ENCODE peak calls at places on chromosome 20, in four cellular contexts. F, O, J and T are unnamed samples.

GRCh38 chr20:52402514-52402913 is 210.9 kb upstream of the ZFP64 start:
- DNase-seq in F (no peak), O (no peak), J (no peak), T (no peak)

GRCh38 chr20:40564997-40565680 is 123.9 kb downstream of the MAFB start:
- DNase-seq in F (no peak), O (peak), J (no peak), T (no peak)

GRCh38 chr20:25291432-25292133 is 43.7 kb downstream of the PYGB start:
- DNase-seq in F (peak), O (peak), J (no peak), T (no peak)

GRCh38 chr20:24502184-24502583 is 32.8 kb downstream of the SYNDIG1 start:
- DNase-seq in F (no peak), O (no peak), J (no peak), T (peak)

GRCh38 chr20:17680128-17680835 is 1.8 kb downstream of the RRBP1 start:
- DNase-seq in F (peak), O (no peak), J (peak), T (no peak)

GRCh38 chr20:31979713-31980426 is 11.9 kb downstream of the XKR7 start:
- DNase-seq in F (no peak), O (no peak), J (no peak), T (no peak)

GRCh38 chr20:61251529-61252393 is at the start of gene CDH4:
- DNase-seq in F (no peak), O (peak), J (no peak), T (no peak)

GRCh38 chr20:58583141-58583540 is 67.9 kb upstream of the APCDD1L start:
- DNase-seq in F (no peak), O (peak), J (no peak), T (no peak)

GRCh38 chr20:1373614-1374013 is 19.2 kb downstream of the FKBP1A start:
- DNase-seq in F (no peak), O (no peak), J (no peak), T (no peak)

DNA sequence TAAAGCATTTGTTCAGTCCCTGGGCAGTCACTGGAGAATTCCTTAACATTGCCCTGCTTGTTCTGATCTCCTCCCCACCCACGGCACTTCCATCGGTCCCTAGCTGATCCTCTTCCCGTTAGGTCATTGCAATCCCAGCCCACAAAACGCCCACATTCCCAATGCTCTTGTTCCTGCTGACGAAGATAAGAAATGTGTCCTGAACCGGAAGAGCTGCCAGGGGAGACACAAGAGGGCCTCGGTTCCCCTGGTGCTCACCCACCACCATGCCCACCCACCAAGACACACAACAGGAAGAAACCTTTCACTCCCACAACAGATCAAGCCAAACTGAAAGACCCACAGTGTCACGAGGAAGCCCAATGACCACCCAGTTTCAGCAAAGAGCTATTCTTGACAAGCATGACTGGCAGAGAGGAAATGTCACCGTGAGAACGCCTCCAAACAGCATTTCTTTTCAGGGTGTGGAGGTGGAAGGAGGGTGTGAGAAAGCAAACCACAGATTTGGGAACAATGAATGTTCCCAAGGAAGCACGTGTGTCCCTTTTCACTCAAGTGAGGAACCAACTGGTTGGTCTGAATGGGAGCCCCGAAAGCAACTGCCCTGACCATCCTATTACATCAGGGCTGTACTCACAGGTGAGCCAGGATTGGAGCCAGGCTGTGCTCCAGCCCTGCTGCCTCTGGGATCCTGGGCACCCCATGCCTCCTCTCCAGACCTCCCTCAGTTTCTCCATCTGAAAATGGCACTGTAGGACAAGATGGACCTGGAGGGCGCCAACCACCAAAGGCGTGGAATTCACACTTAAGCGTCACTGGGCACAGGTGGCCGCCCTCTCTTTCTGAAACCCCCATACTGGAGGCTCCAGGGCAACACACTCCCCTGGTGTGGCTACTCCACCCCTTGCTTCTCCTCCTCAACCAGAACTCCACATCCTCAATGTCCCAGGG is 97.5 kb downstream of the ZMYND8 start:
- DNase-seq in F (no peak), O (no peak), J (no peak), T (no peak)
- H3K27ac ChIP-seq in F (no peak), O (no peak), J (peak), T (peak)

DNA sequence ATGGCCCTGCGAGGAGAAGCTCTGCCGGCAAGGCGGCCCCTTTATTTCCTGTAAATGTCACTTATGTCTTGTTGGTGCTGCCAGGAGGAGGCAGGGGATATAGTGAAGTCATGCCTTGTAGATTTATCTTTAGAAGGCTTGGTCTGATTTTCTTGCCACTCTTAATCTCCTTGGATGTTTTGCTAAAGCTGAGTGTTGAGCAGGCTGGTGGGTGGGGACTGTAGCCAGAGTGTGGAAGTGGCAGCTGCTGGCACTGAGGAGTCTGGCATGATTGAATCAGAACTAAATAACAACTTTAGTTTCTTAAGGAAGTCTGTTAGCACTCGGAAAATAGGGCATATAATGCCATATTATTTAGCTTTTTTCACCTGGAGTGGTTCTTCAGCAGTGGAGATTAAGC is 77.9 kb downstream of the PHF20 start:
- DNase-seq in F (no peak), O (no peak), J (no peak), T (no peak)
- H3K27ac ChIP-seq in F (no peak), O (no peak), J (no peak), T (no peak)

GRCh38 chr20:51360451-51361230 is 181.9 kb downstream of the NFATC2 start:
- DNase-seq in F (no peak), O (peak), J (no peak), T (no peak)
- H3K27ac ChIP-seq in F (no peak), O (peak), J (no peak), T (no peak)

DNA sequence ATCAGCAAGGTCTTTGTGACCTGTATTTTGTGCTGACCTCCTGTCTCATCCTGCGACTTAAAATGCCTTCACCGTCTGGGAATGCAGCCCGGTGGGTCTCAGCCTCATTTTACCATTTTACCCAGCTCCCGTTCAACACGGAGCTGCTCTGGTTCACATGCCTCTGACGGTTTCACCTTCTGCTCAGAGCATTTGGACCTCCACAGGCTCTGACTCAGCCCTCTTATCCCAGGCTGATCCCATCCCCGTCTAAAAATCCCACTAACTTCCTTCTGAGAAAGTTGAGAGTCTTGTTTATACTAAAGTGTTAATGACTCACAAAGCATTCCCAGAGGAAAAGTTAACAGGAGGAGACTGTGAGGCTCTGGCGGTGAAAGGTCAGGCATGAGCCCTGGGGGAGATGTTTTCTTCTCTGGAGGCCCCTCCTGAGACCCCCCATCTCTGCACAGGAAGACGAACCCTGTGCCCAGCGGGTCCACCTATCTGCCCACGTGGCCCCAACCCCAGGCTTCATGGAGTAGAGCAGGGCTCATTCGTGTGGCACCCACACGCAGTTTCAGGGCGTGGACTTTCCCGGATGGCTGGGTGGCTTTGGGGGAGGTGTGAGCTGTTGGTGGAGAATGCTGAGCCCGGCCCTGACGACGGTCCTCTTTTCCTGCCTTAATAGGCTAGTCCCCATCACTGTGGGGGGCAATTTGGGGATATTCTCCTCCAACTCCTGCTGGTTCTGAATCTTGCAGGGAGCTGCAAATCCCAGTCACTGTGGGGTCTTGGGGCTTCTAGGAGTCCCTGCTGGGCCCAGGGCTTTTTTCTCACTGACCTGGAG is 3.3 kb upstream of the BIRC7 start:
- DNase-seq in F (no peak), O (no peak), J (no peak), T (no peak)
- H3K27ac ChIP-seq in F (no peak), O (no peak), J (no peak), T (no peak)

GRCh38 chr20:33789109-33789857 is 21.9 kb upstream of the CHMP4B start:
- DNase-seq in F (no peak), O (peak), J (peak), T (no peak)

GRCh38 chr20:33791021-33791420 is 20.1 kb upstream of the CHMP4B start:
- DNase-seq in F (no peak), O (peak), J (no peak), T (no peak)

GRCh38 chr20:33791540-33791939 is 19.6 kb upstream of the CHMP4B start:
- DNase-seq in F (no peak), O (no peak), J (no peak), T (no peak)

GRCh38 chr20:33789858-33790182 is 21.3 kb upstream of the CHMP4B start:
- DNase-seq in F (no peak), O (no peak), J (no peak), T (no peak)

GRCh38 chr20:33790571-33790970 is 20.6 kb upstream of the CHMP4B start:
- DNase-seq in F (no peak), O (no peak), J (no peak), T (no peak)
- H3K27ac ChIP-seq in F (no peak), O (peak), J (no peak), T (no peak)